ENCODE peak calls at places on chromosomes 5 and 9, in four cellular contexts. A is lung, P is glutamatergic neuron, Z is stomach. Q is an unnamed sample.

GRCh38 chr5:68544656-68545565 is 329.4 kb downstream of the PIK3R1 start:
- DNase-seq in A (no peak), P (no peak), Z (no peak), Q (no peak)

GRCh38 chr5:2283481-2284045 is 400.8 kb upstream of the IRX4 start:
- DNase-seq in A (no peak), P (no peak), Z (no peak), Q (no peak)

GRCh38 chr9:36827593-36827992 is 206.5 kb downstream of the PAX5 start:
- DNase-seq in A (no peak), P (no peak), Z (no peak), Q (no peak)

GRCh38 chr5:57450991-57451876 is 31.4 kb downstream of the ACTBL2 start:
- DNase-seq in A (no peak), P (no peak), Z (no peak), Q (no peak)

GRCh38 chr5:78496373-78496772 is 136.0 kb downstream of the SCAMP1 start:
- DNase-seq in A (no peak), P (no peak), Z (peak; percentile 34), Q (no peak)

GRCh38 chr5:32244017-32244416 is 68.7 kb downstream of the MTMR12 start:
- DNase-seq in A (no peak), P (no peak), Z (no peak), Q (no peak)

GRCh38 chr9:16744386-16744785 is 126.1 kb downstream of the BNC2 start:
- DNase-seq in A (no peak), P (no peak), Z (no peak), Q (no peak)

GRCh38 chr5:146340260-146341081 is 1.8 kb downstream of the POU4F3 start:
- DNase-seq in A (peak; percentile 55), P (no peak), Z (peak; percentile 52), Q (no peak)

GRCh38 chr9:114799441-114799840 is 6.4 kb downstream of the TNFSF15 start:
- DNase-seq in A (no peak), P (no peak), Z (no peak), Q (no peak)

GRCh38 chr5:52564594-52564993 is 223.1 kb upstream of the ITGA1 start:
- DNase-seq in A (no peak), P (no peak), Z (no peak), Q (no peak)

GRCh38 chr5:52562473-52562872 is 225.2 kb upstream of the ITGA1 start:
- DNase-seq in A (no peak), P (no peak), Z (no peak), Q (no peak)

GRCh38 chr5:52560366-52560765 is 227.3 kb upstream of the ITGA1 start:
- DNase-seq in A (no peak), P (no peak), Z (no peak), Q (no peak)
- TF ChIP-seq CTCF in A (no peak), P (no peak), Z (no peak), Q (peak; percentile 31)

DNA sequence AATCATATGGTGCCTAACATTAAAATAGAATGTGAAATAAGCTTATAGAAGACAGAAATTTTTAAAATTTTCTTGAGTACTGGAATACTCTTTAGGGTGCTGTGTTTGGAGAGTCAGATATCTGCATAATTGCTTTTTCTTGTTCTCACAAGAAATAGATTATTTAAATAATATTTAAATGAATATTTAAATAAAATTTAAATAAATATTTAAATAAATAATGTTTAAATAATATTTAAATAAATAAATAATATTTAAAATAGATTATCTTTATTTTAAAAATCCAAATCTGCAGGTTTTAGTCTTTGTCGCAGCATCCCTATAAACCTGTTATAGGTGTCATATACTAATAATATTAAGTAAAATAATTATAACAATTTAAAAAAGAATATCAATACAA is 1589.4 kb downstream of the MAT2B start:
- DNase-seq in A (no peak), P (no peak), Z (no peak), Q (no peak)
- TF ChIP-seq CTCF in A (no peak), P (no peak), Z (no peak), Q (no peak)

GRCh38 chr9:82105729-82106128 is 117.2 kb downstream of the SPATA31D1 start:
- DNase-seq in A (no peak), P (no peak), Z (peak; percentile 57), Q (no peak)
- TF ChIP-seq CTCF in A (no peak), P (no peak), Z (no peak), Q (no peak)

GRCh38 chr5:90168399-90168798 is 241.2 kb downstream of the CETN3 start:
- DNase-seq in A (no peak), P (no peak), Z (no peak), Q (no peak)
- TF ChIP-seq CTCF in A (no peak), P (no peak), Z (no peak), Q (no peak)

GRCh38 chr5:177040814-177041410 is 18.4 kb downstream of the ZNF346 start:
- DNase-seq in A (no peak), P (no peak), Z (no peak), Q (no peak)

GRCh38 chr5:177043114-177043513 is 20.6 kb downstream of the ZNF346 start:
- DNase-seq in A (no peak), P (no peak), Z (no peak), Q (no peak)

GRCh38 chr5:177043958-177044357 is 21.5 kb downstream of the ZNF346 start:
- DNase-seq in A (no peak), P (no peak), Z (no peak), Q (no peak)

GRCh38 chr5:177045628-177046027 is 23.1 kb downstream of the ZNF346 start:
- DNase-seq in A (no peak), P (no peak), Z (no peak), Q (no peak)

DNA sequence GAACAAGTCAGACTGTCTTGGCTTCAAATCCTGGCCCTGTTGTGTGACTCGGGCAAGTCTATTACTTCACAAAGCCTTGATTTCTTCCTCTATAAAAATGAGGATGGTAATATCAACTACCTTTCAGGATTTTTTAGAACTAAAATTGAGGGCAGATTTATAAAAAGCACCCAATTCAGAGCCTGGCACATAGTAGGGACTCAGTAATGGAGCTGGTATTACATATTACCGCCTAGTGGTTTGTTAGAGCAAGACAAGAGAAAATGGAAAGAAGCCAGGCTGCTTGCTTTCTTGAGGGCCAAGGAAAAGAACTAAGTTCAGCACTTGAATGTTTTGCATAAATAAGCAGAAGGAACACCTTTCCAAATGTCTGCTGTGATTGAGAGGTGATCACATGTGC is 19.4 kb downstream of the ZNF346 start:
- DNase-seq in A (no peak), P (no peak), Z (no peak), Q (no peak)
- TF ChIP-seq CTCF in A (no peak), P (no peak), Z (no peak), Q (no peak)